ENCODE peak calls at places on chromosomes 3 and 15, in eight cellular contexts. Z, W, Y, Q, T, D, K and X are unnamed samples.
A peak's percentile ranks its signal among the peaks of the same experiment; 100 is the strongest.

GRCh38 chr3:23685484-23686258 is 120.1 kb upstream of the UBE2E1 start:
- DNase-seq in Z (peak; percentile 99), W (peak; percentile 91), Y (peak; percentile 99), Q (peak; percentile 41), T (peak; percentile 100), D (peak; percentile 92), K (peak; percentile 99), X (peak; percentile 89)

GRCh38 chr15:51796777-51797474 is 32.5 kb upstream of the TMOD3 start:
- DNase-seq in Z (peak; percentile 32), W (no peak), Y (peak; percentile 11), Q (no peak), T (peak; percentile 60), D (no peak), K (peak; percentile 23), X (no peak)

GRCh38 chr3:187777331-187778046 is 32.2 kb upstream of the BCL6 start:
- DNase-seq in Z (peak; percentile 86), W (no peak), Y (no peak), Q (peak; percentile 62), T (peak; percentile 35), D (no peak), K (peak; percentile 7), X (no peak)

GRCh38 chr3:136750209-136750921 is 1.8 kb downstream of the STAG1 start:
- DNase-seq in Z (no peak), W (no peak), Y (peak; percentile 23), Q (peak; percentile 48), T (peak; percentile 39), D (no peak), K (peak; percentile 19), X (no peak)

GRCh38 chr15:75696303-75696657 is 16.4 kb downstream of the CSPG4 start:
- DNase-seq in Z (peak; percentile 94), W (no peak), Y (no peak), Q (peak; percentile 41), T (no peak), D (no peak), K (no peak), X (no peak)

GRCh38 chr15:84894743-84895425 is 10.4 kb downstream of the SLC28A1 start:
- DNase-seq in Z (no peak), W (no peak), Y (no peak), Q (no peak), T (no peak), D (no peak), K (no peak), X (no peak)

GRCh38 chr15:95875141-95875643 is 455.3 kb upstream of the NR2F2 start:
- DNase-seq in Z (peak; percentile 68), W (no peak), Y (peak; percentile 76), Q (peak; percentile 49), T (peak; percentile 79), D (no peak), K (peak; percentile 89), X (no peak)

GRCh38 chr15:78020007-78020406 is 57.5 kb downstream of the TBC1D2B start:
- DNase-seq in Z (no peak), W (peak; percentile 9), Y (no peak), Q (no peak), T (no peak), D (no peak), K (no peak), X (no peak)

GRCh38 chr15:71397377-71397776 is 282.1 kb downstream of the THSD4 start:
- DNase-seq in Z (peak; percentile 30), W (no peak), Y (peak; percentile 51), Q (no peak), T (peak; percentile 76), D (no peak), K (peak; percentile 67), X (no peak)

GRCh38 chr3:32842987-32843386 is 25.2 kb downstream of the TRIM71 start:
- DNase-seq in Z (no peak), W (peak; percentile 49), Y (no peak), Q (no peak), T (no peak), D (no peak), K (no peak), X (no peak)

GRCh38 chr15:28902856-28903255 is 17.1 kb downstream of the APBA2 start:
- DNase-seq in Z (no peak), W (peak; percentile 74), Y (no peak), Q (no peak), T (no peak), D (no peak), K (no peak), X (no peak)

GRCh38 chr3:17035033-17035432 is 150.3 kb downstream of the PLCL2 start:
- DNase-seq in Z (no peak), W (no peak), Y (no peak), Q (no peak), T (no peak), D (no peak), K (no peak), X (no peak)

GRCh38 chr3:38574411-38575278 is 74.8 kb downstream of the SCN5A start:
- DNase-seq in Z (no peak), W (peak; percentile 61), Y (peak; percentile 1), Q (no peak), T (peak; percentile 31), D (no peak), K (peak; percentile 44), X (peak; percentile 63)

GRCh38 chr3:51686512-51687215 is 15.6 kb downstream of the TEX264 start:
- DNase-seq in Z (peak; percentile 63), W (peak; percentile 91), Y (no peak), Q (peak; percentile 91), T (peak; percentile 76), D (no peak), K (peak; percentile 69), X (no peak)

GRCh38 chr3:69181592-69182211 is 59.3 kb upstream of the LMOD3 start:
- DNase-seq in Z (peak; percentile 48), W (no peak), Y (peak; percentile 64), Q (no peak), T (peak; percentile 88), D (no peak), K (peak; percentile 94), X (no peak)

GRCh38 chr15:98421419-98422085 is 226.8 kb upstream of the IGF1R start:
- DNase-seq in Z (peak; percentile 39), W (peak; percentile 93), Y (peak; percentile 30), Q (peak; percentile 54), T (peak; percentile 37), D (no peak), K (peak; percentile 39), X (peak; percentile 89)

GRCh38 chr3:82240322-82240721 is 478.9 kb upstream of the GBE1 start:
- DNase-seq in Z (no peak), W (no peak), Y (no peak), Q (no peak), T (no peak), D (no peak), K (no peak), X (no peak)

GRCh38 chr3:194396897-194397756 is 1.9 kb downstream of the GP5 start:
- DNase-seq in Z (peak; percentile 64), W (no peak), Y (peak; percentile 30), Q (no peak), T (no peak), D (no peak), K (no peak), X (no peak)

DNA sequence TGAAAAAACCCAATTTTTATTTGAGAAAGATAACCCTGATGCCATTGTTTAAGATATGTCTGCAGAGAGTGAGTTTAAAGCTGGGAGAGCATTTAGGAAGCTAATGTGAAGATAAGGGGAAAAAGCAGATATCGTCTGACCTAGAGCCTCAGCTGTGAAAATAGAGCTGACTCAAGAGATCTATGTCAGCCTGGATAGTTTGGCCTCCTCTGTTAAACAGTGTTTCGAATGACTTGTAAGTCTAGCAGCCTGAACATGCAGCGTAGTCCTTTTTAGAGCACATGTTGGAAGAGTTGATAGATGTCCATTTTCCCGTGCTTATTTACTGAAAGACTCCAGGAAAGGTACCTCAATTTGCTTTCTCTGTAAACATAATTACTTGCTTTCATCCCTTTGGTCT is 48.1 kb downstream of the ALCAM start:
- DNase-seq in Z (no peak), W (no peak), Y (peak; percentile 58), Q (no peak), T (peak; percentile 29), D (no peak), K (peak; percentile 24), X (no peak)
- TF ChIP-seq CTCF in Z (no peak), W (no peak), Y (no peak), Q (no peak), T (no peak), D (no peak), K (no peak), X (no peak)

DNA sequence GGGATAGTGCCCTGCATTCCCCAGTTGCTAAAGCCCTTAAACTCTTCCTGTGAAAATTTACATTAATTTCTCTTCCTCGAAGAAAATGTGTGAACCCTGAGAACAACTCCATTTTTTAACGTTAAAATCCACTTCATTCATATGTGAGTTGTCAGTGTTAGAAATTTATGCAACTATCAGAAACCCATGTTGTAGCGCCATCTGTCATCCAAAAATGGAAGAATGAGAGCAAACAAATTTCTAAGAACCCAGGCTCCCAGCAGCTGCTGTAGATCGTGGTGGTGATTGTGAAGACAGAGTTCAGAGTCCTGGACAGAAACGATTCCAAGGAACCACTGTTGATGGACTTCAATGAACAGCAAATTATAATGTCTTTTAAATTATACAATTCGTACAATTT is 179.7 kb upstream of the NDN start:
- DNase-seq in Z (no peak), W (no peak), Y (peak; percentile 17), Q (no peak), T (no peak), D (no peak), K (peak; percentile 9), X (no peak)
- TF ChIP-seq CTCF in Z (no peak), W (no peak), Y (no peak), Q (no peak), T (no peak), D (peak; percentile 36), K (peak; percentile 20), X (peak; percentile 18)

GRCh38 chr3:182698078-182698477 is 95.2 kb upstream of the ATP11B start:
- DNase-seq in Z (no peak), W (no peak), Y (no peak), Q (no peak), T (no peak), D (no peak), K (no peak), X (no peak)
- TF ChIP-seq CTCF in Z (peak; percentile 5), W (no peak), Y (no peak), Q (no peak), T (no peak), D (no peak), K (no peak), X (no peak)

DNA sequence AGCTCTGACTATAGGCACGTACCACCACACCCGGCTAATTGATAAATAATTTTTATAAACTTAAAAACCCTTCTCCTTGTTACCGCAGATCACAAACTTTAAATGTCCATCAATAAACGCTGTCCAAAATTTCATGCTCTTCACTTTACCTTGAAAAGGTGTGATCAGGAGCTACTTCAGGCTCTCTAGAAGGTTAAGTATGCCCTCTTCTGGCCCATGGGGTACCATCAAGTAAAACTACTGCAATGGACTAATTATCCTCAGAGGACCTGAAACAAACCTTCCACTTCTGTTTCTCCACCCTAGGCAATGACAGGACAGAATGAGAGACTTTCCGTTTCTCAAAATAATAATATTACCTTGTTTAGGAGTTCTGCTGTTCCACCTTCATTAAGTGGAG is 9.2 kb downstream of the LZTFL1 start:
- DNase-seq in Z (peak; percentile 71), W (no peak), Y (peak; percentile 18), Q (peak; percentile 53), T (peak; percentile 35), D (no peak), K (peak; percentile 21), X (no peak)
- TF ChIP-seq CTCF in Z (peak; percentile 65), W (no peak), Y (no peak), Q (peak; percentile 38), T (no peak), D (peak; percentile 48), K (peak; percentile 26), X (peak; percentile 38)